ENCODE peak calls at places on chromosome 22, in six cellular contexts. One of them, this sample, is unnamed.

GRCh38 chr22:48551061-48551460 is 1276.6 kb downstream of the BRD1 start:
- DNase-seq in progenitor cell of endocrine pancreas: no peak
- DNase-seq in brain microvascular endothelial cell: no peak
- DNase-seq in DND-41: no peak
- DNase-seq in AG04450: no peak
- DNase-seq in cardiac muscle cell: no peak
- DNase-seq in this sample: no peak

GRCh38 chr22:25942989-25943411 is 201.0 kb downstream of the MYO18B start:
- DNase-seq in DND-41: no peak
- DNase-seq in cardiac muscle cell: no peak
- DNase-seq in AG04450: no peak
- DNase-seq in brain microvascular endothelial cell: no peak
- DNase-seq in progenitor cell of endocrine pancreas: no peak
- DNase-seq in this sample: no peak

GRCh38 chr22:23053051-23053707 is 17.1 kb upstream of the GNAZ start:
- DNase-seq in DND-41: no peak
- DNase-seq in cardiac muscle cell: no peak
- DNase-seq in progenitor cell of endocrine pancreas: no peak
- DNase-seq in brain microvascular endothelial cell: no peak
- DNase-seq in AG04450: no peak
- DNase-seq in this sample: no peak

GRCh38 chr22:38762607-38763006 is 6.8 kb upstream of the SUN2 start:
- DNase-seq in AG04450: no peak
- DNase-seq in cardiac muscle cell: no peak
- DNase-seq in progenitor cell of endocrine pancreas: no peak
- DNase-seq in brain microvascular endothelial cell: no peak
- DNase-seq in DND-41: no peak
- DNase-seq in this sample: no peak

GRCh38 chr22:22593964-22594656 is 35.0 kb upstream of the PRAME start:
- DNase-seq in cardiac muscle cell: no peak
- DNase-seq in brain microvascular endothelial cell: peak
- DNase-seq in AG04450: peak
- DNase-seq in progenitor cell of endocrine pancreas: no peak
- DNase-seq in DND-41: peak
- DNase-seq in this sample: no peak

GRCh38 chr22:30250713-30251267 is 4.2 kb upstream of the LIF start:
- DNase-seq in DND-41: no peak
- DNase-seq in progenitor cell of endocrine pancreas: no peak
- DNase-seq in cardiac muscle cell: no peak
- DNase-seq in AG04450: no peak
- DNase-seq in brain microvascular endothelial cell: no peak
- DNase-seq in this sample: no peak

GRCh38 chr22:22085702-22086500 is 103.3 kb upstream of the TOP3B start:
- DNase-seq in DND-41: no peak
- DNase-seq in AG04450: no peak
- DNase-seq in cardiac muscle cell: no peak
- DNase-seq in progenitor cell of endocrine pancreas: no peak
- DNase-seq in brain microvascular endothelial cell: peak
- DNase-seq in this sample: no peak

GRCh38 chr22:39724390-39724789 is 153.8 kb downstream of the CACNA1I start:
- DNase-seq in cardiac muscle cell: no peak
- DNase-seq in DND-41: no peak
- DNase-seq in brain microvascular endothelial cell: no peak
- DNase-seq in AG04450: no peak
- DNase-seq in progenitor cell of endocrine pancreas: no peak
- DNase-seq in this sample: no peak

GRCh38 chr22:37122598-37123180 is 13.2 kb upstream of the TMPRSS6 start:
- DNase-seq in AG04450: no peak
- DNase-seq in cardiac muscle cell: no peak
- DNase-seq in DND-41: no peak
- DNase-seq in brain microvascular endothelial cell: no peak
- DNase-seq in progenitor cell of endocrine pancreas: no peak
- DNase-seq in this sample: no peak

GRCh38 chr22:50522806-50523438 is 2.5 kb downstream of the SCO2 start:
- DNase-seq in cardiac muscle cell: no peak
- DNase-seq in brain microvascular endothelial cell: no peak
- DNase-seq in progenitor cell of endocrine pancreas: no peak
- DNase-seq in DND-41: no peak
- DNase-seq in AG04450: no peak
- DNase-seq in this sample: no peak

GRCh38 chr22:45538284-45538683 is 35.6 kb downstream of the FBLN1 start:
- DNase-seq in DND-41: no peak
- DNase-seq in brain microvascular endothelial cell: no peak
- DNase-seq in AG04450: no peak
- DNase-seq in progenitor cell of endocrine pancreas: no peak
- DNase-seq in cardiac muscle cell: no peak
- DNase-seq in this sample: no peak
- TF ChIP-seq CTCF in DND-41: no peak
- TF ChIP-seq CTCF in brain microvascular endothelial cell: no peak
- TF ChIP-seq CTCF in AG04450: no peak
- TF ChIP-seq CTCF in progenitor cell of endocrine pancreas: no peak
- TF ChIP-seq CTCF in cardiac muscle cell: no peak
- TF ChIP-seq CTCF in this sample: no peak

GRCh38 chr22:35645646-35646045 is 2.6 kb upstream of the APOL6 start:
- DNase-seq in progenitor cell of endocrine pancreas: no peak
- DNase-seq in AG04450: no peak
- DNase-seq in brain microvascular endothelial cell: no peak
- DNase-seq in DND-41: no peak
- DNase-seq in cardiac muscle cell: no peak
- DNase-seq in this sample: peak

GRCh38 chr22:35643991-35644390 is 4.3 kb upstream of the APOL6 start:
- DNase-seq in DND-41: no peak
- DNase-seq in AG04450: no peak
- DNase-seq in brain microvascular endothelial cell: no peak
- DNase-seq in cardiac muscle cell: no peak
- DNase-seq in progenitor cell of endocrine pancreas: no peak
- DNase-seq in this sample: peak

GRCh38 chr22:35641494-35642120 is 6.6 kb upstream of the APOL6 start:
- DNase-seq in AG04450: no peak
- DNase-seq in cardiac muscle cell: no peak
- DNase-seq in DND-41: no peak
- DNase-seq in progenitor cell of endocrine pancreas: no peak
- DNase-seq in brain microvascular endothelial cell: no peak
- DNase-seq in this sample: peak

GRCh38 chr22:35638408-35638807 is 9.8 kb upstream of the APOL6 start:
- DNase-seq in DND-41: no peak
- DNase-seq in cardiac muscle cell: peak
- DNase-seq in AG04450: peak
- DNase-seq in progenitor cell of endocrine pancreas: no peak
- DNase-seq in brain microvascular endothelial cell: no peak
- DNase-seq in this sample: peak

GRCh38 chr22:35642305-35642741 is 5.9 kb upstream of the APOL6 start:
- DNase-seq in AG04450: no peak
- DNase-seq in brain microvascular endothelial cell: no peak
- DNase-seq in DND-41: no peak
- DNase-seq in cardiac muscle cell: no peak
- DNase-seq in progenitor cell of endocrine pancreas: no peak
- DNase-seq in this sample: peak
- TF ChIP-seq CTCF in AG04450: no peak
- TF ChIP-seq CTCF in brain microvascular endothelial cell: no peak
- TF ChIP-seq CTCF in DND-41: no peak
- TF ChIP-seq CTCF in cardiac muscle cell: no peak
- TF ChIP-seq CTCF in progenitor cell of endocrine pancreas: no peak
- TF ChIP-seq CTCF in this sample: no peak

GRCh38 chr22:20129747-20130014 is 1.9 kb upstream of the ZDHHC8 start:
- DNase-seq in AG04450: no peak
- DNase-seq in brain microvascular endothelial cell: no peak
- DNase-seq in progenitor cell of endocrine pancreas: no peak
- DNase-seq in DND-41: no peak
- DNase-seq in cardiac muscle cell: no peak
- DNase-seq in this sample: no peak

GRCh38 chr22:20130319-20130718 is 1.3 kb upstream of the ZDHHC8 start:
- DNase-seq in DND-41: peak
- DNase-seq in cardiac muscle cell: no peak
- DNase-seq in AG04450: no peak
- DNase-seq in progenitor cell of endocrine pancreas: no peak
- DNase-seq in brain microvascular endothelial cell: no peak
- DNase-seq in this sample: no peak

GRCh38 chr22:20127869-20128618 is 3.6 kb upstream of the ZDHHC8 start:
- DNase-seq in progenitor cell of endocrine pancreas: no peak
- DNase-seq in brain microvascular endothelial cell: no peak
- DNase-seq in AG04450: no peak
- DNase-seq in cardiac muscle cell: no peak
- DNase-seq in DND-41: no peak
- DNase-seq in this sample: no peak

GRCh38 chr22:20128619-20128901 is 3.0 kb upstream of the ZDHHC8 start:
- DNase-seq in DND-41: peak
- DNase-seq in brain microvascular endothelial cell: no peak
- DNase-seq in progenitor cell of endocrine pancreas: no peak
- DNase-seq in cardiac muscle cell: no peak
- DNase-seq in AG04450: no peak
- DNase-seq in this sample: no peak

GRCh38 chr22:20128902-20129746 is 2.5 kb upstream of the ZDHHC8 start:
- DNase-seq in AG04450: no peak
- DNase-seq in brain microvascular endothelial cell: peak
- DNase-seq in progenitor cell of endocrine pancreas: no peak
- DNase-seq in cardiac muscle cell: peak
- DNase-seq in DND-41: peak
- DNase-seq in this sample: no peak
- TF ChIP-seq CTCF in AG04450: peak
- TF ChIP-seq CTCF in brain microvascular endothelial cell: peak
- TF ChIP-seq CTCF in progenitor cell of endocrine pancreas: no peak
- TF ChIP-seq CTCF in cardiac muscle cell: peak
- TF ChIP-seq CTCF in DND-41: peak
- TF ChIP-seq CTCF in this sample: no peak

GRCh38 chr22:45502215-45503070 is at the start of gene FBLN1:
- DNase-seq in progenitor cell of endocrine pancreas: peak
- DNase-seq in cardiac muscle cell: peak
- DNase-seq in brain microvascular endothelial cell: no peak
- DNase-seq in DND-41: no peak
- DNase-seq in AG04450: no peak
- DNase-seq in this sample: peak
- TF ChIP-seq CTCF in progenitor cell of endocrine pancreas: peak
- TF ChIP-seq CTCF in cardiac muscle cell: peak
- TF ChIP-seq CTCF in brain microvascular endothelial cell: no peak
- TF ChIP-seq CTCF in DND-41: no peak
- TF ChIP-seq CTCF in AG04450: peak
- TF ChIP-seq CTCF in this sample: no peak

GRCh38 chr22:44333847-44334635 is 21.3 kb upstream of the SHISAL1 start:
- DNase-seq in cardiac muscle cell: no peak
- DNase-seq in brain microvascular endothelial cell: no peak
- DNase-seq in progenitor cell of endocrine pancreas: no peak
- DNase-seq in DND-41: no peak
- DNase-seq in AG04450: no peak
- DNase-seq in this sample: no peak
- TF ChIP-seq CTCF in cardiac muscle cell: no peak
- TF ChIP-seq CTCF in brain microvascular endothelial cell: no peak
- TF ChIP-seq CTCF in progenitor cell of endocrine pancreas: no peak
- TF ChIP-seq CTCF in DND-41: no peak
- TF ChIP-seq CTCF in AG04450: no peak
- TF ChIP-seq CTCF in this sample: no peak

GRCh38 chr22:46126853-46127385 is 23.4 kb upstream of the PPARA start:
- DNase-seq in progenitor cell of endocrine pancreas: no peak
- DNase-seq in DND-41: no peak
- DNase-seq in cardiac muscle cell: no peak
- DNase-seq in brain microvascular endothelial cell: no peak
- DNase-seq in AG04450: no peak
- DNase-seq in this sample: no peak
- TF ChIP-seq CTCF in progenitor cell of endocrine pancreas: no peak
- TF ChIP-seq CTCF in DND-41: no peak
- TF ChIP-seq CTCF in cardiac muscle cell: no peak
- TF ChIP-seq CTCF in brain microvascular endothelial cell: no peak
- TF ChIP-seq CTCF in AG04450: no peak
- TF ChIP-seq CTCF in this sample: no peak

DNA sequence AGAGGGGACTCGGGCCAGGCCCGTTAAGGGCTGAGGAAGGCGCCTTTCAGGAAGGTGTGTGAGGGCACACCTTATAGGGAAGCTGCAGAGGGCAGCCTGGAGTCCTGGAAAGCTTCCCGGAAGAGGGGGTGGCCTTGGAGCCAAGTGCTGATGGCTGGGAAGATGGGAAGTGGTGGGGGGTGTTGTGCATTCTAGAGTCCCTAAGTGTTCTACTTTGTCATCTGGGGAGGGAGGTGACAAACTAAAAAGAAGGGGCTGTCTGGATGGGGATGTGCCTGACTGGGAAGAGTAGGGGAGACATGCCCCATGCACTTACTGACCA is 6.8 kb downstream of the ZDHHC8 start:
- DNase-seq in DND-41: no peak
- DNase-seq in brain microvascular endothelial cell: no peak
- DNase-seq in cardiac muscle cell: no peak
- DNase-seq in progenitor cell of endocrine pancreas: no peak
- DNase-seq in AG04450: no peak
- DNase-seq in this sample: no peak
- TF ChIP-seq CTCF in DND-41: no peak
- TF ChIP-seq CTCF in brain microvascular endothelial cell: no peak
- TF ChIP-seq CTCF in cardiac muscle cell: no peak
- TF ChIP-seq CTCF in progenitor cell of endocrine pancreas: no peak
- TF ChIP-seq CTCF in AG04450: peak
- TF ChIP-seq CTCF in this sample: no peak

GRCh38 chr22:45548991-45549736 is 46.5 kb downstream of the FBLN1 start:
- DNase-seq in brain microvascular endothelial cell: peak
- DNase-seq in progenitor cell of endocrine pancreas: no peak
- DNase-seq in AG04450: peak
- DNase-seq in cardiac muscle cell: peak
- DNase-seq in DND-41: no peak
- DNase-seq in this sample: no peak
- TF ChIP-seq CTCF in brain microvascular endothelial cell: peak
- TF ChIP-seq CTCF in progenitor cell of endocrine pancreas: peak
- TF ChIP-seq CTCF in AG04450: peak
- TF ChIP-seq CTCF in cardiac muscle cell: peak
- TF ChIP-seq CTCF in DND-41: peak
- TF ChIP-seq CTCF in this sample: peak

GRCh38 chr22:41532908-41533825 is 11.1 kb downstream of the POLR3H start:
- DNase-seq in DND-41: peak
- DNase-seq in cardiac muscle cell: peak
- DNase-seq in brain microvascular endothelial cell: peak
- DNase-seq in AG04450: no peak
- DNase-seq in progenitor cell of endocrine pancreas: peak
- DNase-seq in this sample: peak

GRCh38 chr22:41531736-41532477 is 12.4 kb downstream of the POLR3H start:
- DNase-seq in progenitor cell of endocrine pancreas: no peak
- DNase-seq in cardiac muscle cell: no peak
- DNase-seq in DND-41: no peak
- DNase-seq in brain microvascular endothelial cell: no peak
- DNase-seq in AG04450: no peak
- DNase-seq in this sample: no peak

GRCh38 chr22:41534219-41534618 is 10.1 kb downstream of the POLR3H start:
- DNase-seq in brain microvascular endothelial cell: no peak
- DNase-seq in AG04450: no peak
- DNase-seq in cardiac muscle cell: no peak
- DNase-seq in DND-41: no peak
- DNase-seq in progenitor cell of endocrine pancreas: no peak
- DNase-seq in this sample: no peak

GRCh38 chr22:41537203-41537602 is 7.1 kb downstream of the POLR3H start:
- DNase-seq in progenitor cell of endocrine pancreas: no peak
- DNase-seq in brain microvascular endothelial cell: no peak
- DNase-seq in DND-41: no peak
- DNase-seq in cardiac muscle cell: no peak
- DNase-seq in AG04450: no peak
- DNase-seq in this sample: no peak

DNA sequence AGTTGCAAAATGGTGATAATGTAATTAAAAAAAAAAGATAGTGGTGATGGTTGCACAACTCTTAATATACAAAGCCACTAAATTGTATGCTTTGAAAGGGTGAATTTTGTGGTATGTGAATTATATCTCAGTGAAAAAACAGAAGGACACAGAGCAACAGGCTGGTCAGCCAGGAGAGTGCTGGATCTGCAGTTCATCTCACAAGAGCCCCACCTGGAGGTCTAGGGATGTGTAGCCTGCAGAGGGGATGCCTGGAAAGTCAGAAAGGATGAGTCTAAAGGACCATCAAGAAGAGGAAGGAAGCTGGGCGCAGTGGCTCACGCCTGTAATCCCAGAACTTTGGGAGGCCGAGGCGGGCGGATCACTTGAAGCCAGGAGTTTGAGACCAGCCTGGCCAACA is 9.0 kb downstream of the POLR3H start:
- DNase-seq in AG04450: no peak
- DNase-seq in DND-41: no peak
- DNase-seq in brain microvascular endothelial cell: no peak
- DNase-seq in progenitor cell of endocrine pancreas: no peak
- DNase-seq in cardiac muscle cell: peak
- DNase-seq in this sample: no peak
- TF ChIP-seq CTCF in AG04450: peak
- TF ChIP-seq CTCF in DND-41: peak
- TF ChIP-seq CTCF in brain microvascular endothelial cell: peak
- TF ChIP-seq CTCF in progenitor cell of endocrine pancreas: peak
- TF ChIP-seq CTCF in cardiac muscle cell: no peak
- TF ChIP-seq CTCF in this sample: no peak

This sample was measured in mesothelial cell of epicardium.